ENCODE peak calls at places on chromosomes 11 and 22, in five cellular contexts. One of them, this sample, is unnamed.

GRCh38 chr11:393219-394033 is 583 bp upstream of the PKP3 start:
- DNase-seq in K562: peak
- DNase-seq in GM12878: no peak
- DNase-seq in H1: no peak
- DNase-seq in GM12891: no peak
- DNase-seq in this sample: no peak

GRCh38 chr11:46674463-46675287 is 25.7 kb downstream of the ARHGAP1 start:
- DNase-seq in K562: peak
- DNase-seq in GM12878: no peak
- DNase-seq in H1: peak
- DNase-seq in GM12891: no peak
- DNase-seq in this sample: no peak

GRCh38 chr11:64758330-64759079 is 1.3 kb downstream of the PYGM start:
- DNase-seq in K562: no peak
- DNase-seq in GM12878: no peak
- DNase-seq in H1: no peak
- DNase-seq in GM12891: no peak
- DNase-seq in this sample: no peak

GRCh38 chr11:76601712-76602111 is 68.8 kb downstream of the LRRC32 start:
- DNase-seq in K562: no peak
- DNase-seq in GM12878: no peak
- DNase-seq in H1: no peak
- DNase-seq in GM12891: no peak
- DNase-seq in this sample: no peak

GRCh38 chr11:9569588-9570164 is 3.8 kb upstream of the WEE1 start:
- DNase-seq in K562: no peak
- DNase-seq in GM12878: no peak
- DNase-seq in H1: no peak
- DNase-seq in GM12891: no peak
- DNase-seq in this sample: no peak

GRCh38 chr11:115476463-115477286 is 27.5 kb downstream of the CADM1 start:
- DNase-seq in K562: no peak
- DNase-seq in GM12878: no peak
- DNase-seq in H1: no peak
- DNase-seq in GM12891: no peak
- DNase-seq in this sample: no peak

GRCh38 chr22:21707677-21708076 is 27.9 kb downstream of the YPEL1 start:
- DNase-seq in K562: peak
- DNase-seq in GM12878: no peak
- DNase-seq in H1: no peak
- DNase-seq in GM12891: no peak
- DNase-seq in this sample: no peak

GRCh38 chr22:47444746-47445065 is 682.3 kb downstream of the TBC1D22A start:
- DNase-seq in K562: no peak
- DNase-seq in GM12878: no peak
- DNase-seq in H1: no peak
- DNase-seq in GM12891: no peak
- DNase-seq in this sample: no peak

DNA sequence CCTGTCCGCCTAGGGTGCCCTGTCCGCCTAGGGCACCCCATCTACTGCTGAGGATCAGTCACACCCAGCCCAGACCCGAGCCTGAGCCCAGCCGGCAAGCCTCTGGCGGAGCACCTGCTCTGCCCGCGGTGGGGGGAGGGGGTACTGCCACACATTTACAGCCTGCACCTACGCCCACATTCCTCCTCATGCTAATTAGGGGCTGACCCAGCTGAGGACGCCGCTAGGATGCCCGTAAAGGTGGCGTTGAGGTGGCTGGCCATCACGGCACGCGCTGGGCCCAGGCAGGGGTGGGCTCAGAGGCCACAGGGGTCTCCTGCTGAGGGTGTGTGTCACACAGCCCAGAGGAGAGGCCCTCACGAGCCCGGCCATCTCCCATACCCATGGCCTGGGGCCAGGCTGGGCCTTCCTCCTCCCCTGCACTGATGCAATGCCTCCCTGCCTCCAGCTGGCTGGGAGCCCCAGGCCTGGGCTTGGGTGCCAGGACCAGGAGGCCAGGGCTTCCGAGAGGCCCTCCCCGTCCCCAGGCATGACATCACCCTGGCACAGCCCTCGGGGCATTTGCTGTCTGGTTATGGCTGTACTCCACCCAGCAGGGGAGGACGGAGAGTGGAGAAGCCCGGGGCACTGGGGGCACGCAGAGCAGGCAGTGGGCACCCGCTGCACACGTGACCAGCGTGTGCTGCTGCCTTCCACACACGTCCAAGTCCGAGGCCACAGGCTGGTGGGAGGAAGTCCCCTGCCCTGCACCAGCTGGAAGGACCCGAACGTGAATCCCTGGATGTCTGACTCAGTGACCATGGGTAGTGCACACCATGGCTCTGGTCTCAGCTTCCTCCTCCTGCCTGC is 12.7 kb downstream of the DUSP8 start:
- DNase-seq in K562: no peak
- DNase-seq in GM12878: no peak
- DNase-seq in H1: peak
- DNase-seq in GM12891: no peak
- DNase-seq in this sample: no peak
- TF ChIP-seq TAF1 in K562: no peak
- TF ChIP-seq TAF1 in GM12878: no peak
- TF ChIP-seq TAF1 in H1: peak
- TF ChIP-seq TAF1 in GM12891: no peak
- TF ChIP-seq TAF1 in this sample: no peak

DNA sequence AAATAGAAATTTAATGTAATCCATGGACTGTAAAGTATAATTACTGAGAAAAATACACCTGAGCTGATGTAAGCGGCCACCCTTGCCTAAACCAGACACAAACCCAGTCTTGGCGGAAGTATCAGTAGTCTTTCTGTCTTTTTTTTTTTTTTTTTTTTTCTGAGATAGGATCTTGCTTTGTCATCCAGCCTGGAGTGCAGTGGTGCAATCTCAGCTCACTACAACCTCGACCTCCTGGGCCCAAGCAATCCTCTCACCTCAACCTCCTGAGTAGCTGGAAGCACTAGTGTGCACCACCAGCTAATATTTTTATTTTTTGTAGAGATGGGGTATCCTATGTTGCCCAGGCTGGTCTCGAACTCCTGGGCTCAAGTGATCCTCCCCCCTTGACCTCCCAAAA is 5.5 kb upstream of the CXCR5 start:
- DNase-seq in K562: peak
- DNase-seq in GM12878: no peak
- DNase-seq in H1: no peak
- DNase-seq in GM12891: no peak
- DNase-seq in this sample: no peak
- TF ChIP-seq TAF1 in K562: no peak
- TF ChIP-seq TAF1 in GM12878: no peak
- TF ChIP-seq TAF1 in H1: no peak
- TF ChIP-seq TAF1 in GM12891: no peak
- TF ChIP-seq TAF1 in this sample: no peak

DNA sequence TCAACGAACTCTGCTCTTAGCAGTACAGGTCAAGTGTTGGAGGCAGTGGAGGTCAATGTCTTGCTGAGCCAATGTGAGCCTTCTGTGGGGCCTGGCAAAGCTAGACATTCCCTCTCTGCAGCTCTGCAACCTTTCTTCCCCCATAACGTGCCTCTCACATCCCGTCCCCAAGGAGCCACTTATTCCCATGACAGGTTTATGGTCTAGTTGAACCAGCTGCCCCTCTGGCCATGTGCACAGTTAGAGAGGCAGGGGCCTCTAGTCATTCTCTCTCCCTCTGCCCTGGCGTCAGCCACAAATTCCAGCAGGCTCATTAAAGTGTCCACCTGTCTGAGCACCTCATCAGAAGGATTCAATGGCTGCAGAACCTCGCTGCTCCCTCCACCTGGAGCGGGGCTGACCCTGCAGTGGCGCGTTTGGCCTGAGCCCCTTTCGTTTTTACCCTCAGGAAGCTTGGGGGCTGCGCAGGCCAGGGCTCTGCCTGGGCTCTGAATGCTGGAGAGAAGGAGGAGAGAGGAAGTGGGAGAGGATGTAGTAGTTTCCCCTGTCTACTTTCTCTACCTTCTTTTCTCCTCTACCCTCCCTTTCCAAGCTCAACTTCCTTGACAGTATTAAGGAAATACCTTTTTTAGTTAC is 302.1 kb upstream of the B3GAT1 start:
- DNase-seq in K562: no peak
- DNase-seq in GM12878: no peak
- DNase-seq in H1: no peak
- DNase-seq in GM12891: no peak
- DNase-seq in this sample: no peak
- TF ChIP-seq TAF1 in K562: no peak
- TF ChIP-seq TAF1 in GM12878: no peak
- TF ChIP-seq TAF1 in H1: no peak
- TF ChIP-seq TAF1 in GM12891: no peak
- TF ChIP-seq TAF1 in this sample: no peak

DNA sequence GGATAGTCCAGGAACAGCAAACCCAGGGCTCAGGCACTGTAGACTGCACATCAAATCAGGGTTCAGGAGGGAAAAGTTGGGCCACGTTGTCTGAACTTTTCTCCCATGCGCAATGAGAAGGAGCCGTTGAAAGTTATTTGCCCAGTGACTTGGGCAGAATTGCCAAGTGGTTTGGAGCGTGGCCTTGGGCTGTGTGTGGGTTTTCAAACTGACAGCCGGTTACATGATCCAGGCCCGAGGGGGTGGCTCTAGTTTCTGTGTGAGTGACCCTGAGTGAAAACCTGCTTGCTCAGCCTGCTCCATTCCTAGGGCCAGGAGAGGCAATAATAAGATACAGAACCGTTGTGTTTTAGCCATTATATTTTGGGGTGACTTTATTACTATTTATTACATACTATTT is 20.3 kb downstream of the MB start:
- DNase-seq in K562: no peak
- DNase-seq in GM12878: no peak
- DNase-seq in H1: no peak
- DNase-seq in GM12891: no peak
- DNase-seq in this sample: no peak
- TF ChIP-seq TAF1 in K562: no peak
- TF ChIP-seq TAF1 in GM12878: no peak
- TF ChIP-seq TAF1 in H1: no peak
- TF ChIP-seq TAF1 in GM12891: no peak
- TF ChIP-seq TAF1 in this sample: no peak

This sample was measured in GM12892.